ENCODE peak calls at places on chromosomes 2 and 18, in nine cellular contexts. M, R, X, S, J, I, W, N and E are unnamed samples. For H3K4me1, the result is how much of the 10 kb centered on the place peaks cover.

GRCh38 chr2:109264595-109265328 is 135.8 kb downstream of the SH3RF3 start:
- DNase-seq in M (peak), J (no peak), I (peak), N (peak), W (peak), X (no peak), S (no peak), R (peak), E (peak)

GRCh38 chr2:135637456-135638087 is 104.1 kb upstream of the UBXN4 start:
- DNase-seq in X (no peak), S (no peak), N (no peak), R (no peak), M (no peak), J (no peak), I (no peak), W (no peak), E (no peak)

GRCh38 chr2:1971124-1971523 is 226.8 kb upstream of the PXDN start:
- DNase-seq in M (no peak), N (no peak), W (no peak), I (no peak), J (no peak), X (no peak), R (no peak), S (no peak), E (no peak)

GRCh38 chr2:200415455-200415854 is 94.4 kb downstream of the KCTD18 start:
- DNase-seq in I (no peak), N (no peak), J (no peak), R (no peak), W (no peak), M (no peak), X (no peak), S (no peak), E (no peak)

GRCh38 chr2:235024191-235024611 is 72.4 kb downstream of the SH3BP4 start:
- DNase-seq in N (no peak), W (no peak), I (no peak), R (no peak), J (no peak), X (no peak), S (no peak), M (no peak), E (no peak)

GRCh38 chr2:226213717-226214116 is 585.9 kb downstream of the IRS1 start:
- DNase-seq in N (no peak), I (no peak), W (no peak), S (no peak), X (no peak), M (no peak), J (no peak), R (no peak), E (no peak)

GRCh38 chr2:128949360-128949759 is 630.7 kb upstream of the HS6ST1 start:
- DNase-seq in W (no peak), R (no peak), M (no peak), I (no peak), J (no peak), S (no peak), N (no peak), X (no peak), E (no peak)

GRCh38 chr18:57025525-57025924 is 121.4 kb upstream of the BOD1L2 start:
- DNase-seq in X (no peak), R (no peak), I (no peak), M (no peak), W (no peak), S (no peak), N (no peak), J (no peak), E (no peak)

GRCh38 chr2:37786854-37787253 is 115.4 kb upstream of the CDC42EP3 start:
- DNase-seq in R (peak), M (no peak), N (no peak), W (no peak), X (no peak), I (peak), S (no peak), J (peak), E (no peak)

GRCh38 chr2:144708641-144709040 is 188.7 kb upstream of the ZEB2 start:
- DNase-seq in X (no peak), J (no peak), R (no peak), M (no peak), S (no peak), W (no peak), N (no peak), I (no peak), E (no peak)

GRCh38 chr2:70987386-70987785 is 7.3 kb downstream of the TEX261 start:
- DNase-seq in W (peak), J (no peak), S (no peak), R (no peak), M (no peak), X (no peak), I (no peak), N (no peak), E (peak)

GRCh38 chr18:58887613-58887963 is 22.9 kb downstream of the ZNF532 start:
- DNase-seq in W (peak), R (peak), I (no peak), J (peak), X (peak), M (peak), S (peak), N (peak), E (peak)

GRCh38 chr2:232887171-232887850 is 17.2 kb downstream of the SNORC start:
- DNase-seq in J (no peak), N (no peak), R (no peak), M (no peak), X (peak), S (no peak), W (no peak), I (no peak), E (peak)

GRCh38 chr2:240199133-240199870 is 58.8 kb upstream of the OTOS start:
- DNase-seq in I (no peak), M (peak), R (no peak), N (no peak), W (peak), X (peak), S (no peak), J (no peak), E (no peak)

GRCh38 chr2:191311627-191312026 is 66.4 kb downstream of the MYO1B start:
- DNase-seq in J (no peak), S (no peak), M (no peak), R (no peak), W (no peak), I (peak), N (no peak), X (no peak), E (no peak)

GRCh38 chr18:35174093-35174731 is 66.6 kb upstream of the ZNF397 start:
- DNase-seq in N (no peak), I (no peak), S (peak), J (no peak), X (no peak), W (no peak), R (no peak), M (no peak), E (no peak)

GRCh38 chr18:46519870-46520269 is 137.2 kb downstream of the LOXHD1 start:
- DNase-seq in S (no peak), N (no peak), J (no peak), I (no peak), X (no peak), W (no peak), M (no peak), R (no peak), E (no peak)

GRCh38 chr2:148106331-148106730 is 85.4 kb downstream of the MBD5 start:
- DNase-seq in W (no peak), S (no peak), R (no peak), J (no peak), M (no peak), I (no peak), X (no peak), N (no peak), E (no peak)

GRCh38 chr18:43049021-43049420 is 66.5 kb downstream of the RIT2 start:
- DNase-seq in N (peak), J (no peak), I (no peak), W (no peak), R (no peak), M (no peak), S (no peak), X (no peak), E (no peak)

GRCh38 chr18:65468881-65469280 is 281.9 kb upstream of the CDH7 start:
- DNase-seq in S (no peak), W (no peak), J (no peak), N (no peak), I (no peak), M (no peak), R (no peak), X (no peak), E (no peak)

GRCh38 chr2:27282892-27283291 is 663 bp downstream of the TRIM54 start:
- DNase-seq in X (no peak), R (peak), J (no peak), W (no peak), M (no peak), S (no peak), I (peak), N (no peak), E (no peak)

DNA sequence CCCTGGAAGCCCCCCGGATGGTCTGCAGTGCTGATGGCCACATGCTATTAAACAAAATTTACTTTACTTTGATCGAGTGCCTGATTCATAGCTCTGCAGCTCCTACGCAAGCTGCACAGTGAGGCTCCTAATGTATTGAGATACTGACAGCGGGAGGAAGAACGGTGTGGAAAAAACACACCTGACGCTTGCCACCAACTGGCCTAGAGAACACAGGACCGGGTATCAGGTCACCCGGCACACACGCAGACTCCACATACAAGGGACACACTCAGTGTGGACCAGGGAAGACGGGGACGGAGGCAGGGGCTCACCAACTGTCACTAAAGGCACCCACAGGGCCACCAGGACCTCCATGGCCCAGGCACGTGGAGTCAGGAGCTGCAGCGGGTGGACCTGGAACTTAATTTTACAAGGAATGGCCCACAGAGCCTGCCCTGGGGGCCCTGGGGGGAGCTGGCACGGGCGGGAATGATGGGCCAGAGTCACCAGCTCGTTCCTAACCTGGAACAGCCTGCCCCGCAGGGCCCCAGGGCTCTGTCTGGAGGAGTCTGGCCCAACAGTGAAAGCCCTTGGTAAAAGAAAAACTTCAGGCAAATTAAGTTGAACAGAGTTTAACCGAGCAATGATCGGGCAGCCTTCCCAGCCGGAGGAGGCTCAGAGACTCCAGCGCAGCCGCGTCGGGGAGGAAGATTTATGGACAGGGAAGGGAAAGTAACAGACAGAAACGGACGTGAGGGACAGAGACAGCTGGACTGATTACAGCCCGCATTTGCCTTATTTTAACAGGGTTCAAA is 118.2 kb upstream of the TMEM18 start:
- DNase-seq in R (no peak), J (no peak), S (no peak), W (peak), N (no peak), M (peak), I (no peak), X (no peak), E (no peak)
- H3K4me3 ChIP-seq in R (no peak), J (no peak), S (no peak), W (no peak), N (no peak), M (no peak), I (no peak), X (no peak), E (no peak)

DNA sequence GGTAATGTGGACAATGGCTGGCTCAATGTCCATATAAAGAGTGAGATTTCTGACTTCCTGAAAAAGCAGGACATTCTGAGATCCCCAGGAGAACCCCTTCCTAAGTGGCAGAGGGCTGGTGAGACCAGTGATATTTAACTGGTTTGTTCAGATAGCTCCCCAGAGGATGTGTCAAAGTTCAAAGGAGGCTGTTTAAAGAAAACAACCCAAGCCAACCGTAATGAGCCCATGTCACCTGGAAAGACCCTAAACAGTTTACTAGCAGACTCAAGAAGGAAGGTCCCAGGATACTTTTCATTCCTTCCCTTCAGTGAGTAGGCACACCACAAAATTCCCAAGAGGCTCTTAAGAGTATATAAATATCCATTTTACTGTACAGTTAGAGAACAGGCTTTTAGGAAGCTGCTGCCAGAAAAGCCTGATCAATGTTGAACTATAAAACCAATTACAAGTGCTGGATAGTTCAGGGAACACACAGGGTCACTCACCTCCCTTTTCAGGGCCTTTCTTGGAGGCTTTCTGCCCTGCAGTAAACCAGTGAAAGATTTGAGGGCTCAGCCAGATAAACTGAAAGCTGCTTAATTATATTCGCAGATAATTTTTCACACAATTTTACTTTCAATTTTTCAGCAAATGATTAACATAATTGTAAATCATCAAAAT is 293.5 kb downstream of the ASXL3 start:
- DNase-seq in J (no peak), M (no peak), X (no peak), N (no peak), W (no peak), R (no peak), I (no peak), S (no peak), E (no peak)
- H3K4me1 ChIP-seq in J (under half), M (under half), X (under half), N (under half), W (under half), R (under half), I (under half), S (under half), E (under half)

GRCh38 chr18:31942301-31942998 is 478 bp downstream of the TRAPPC8 start:
- DNase-seq in R (peak), M (no peak), J (peak), S (no peak), I (no peak), W (peak), N (no peak), X (no peak), E (peak)
- TF ChIP-seq POLR2A in R (no peak), M (no peak), J (no peak), S (peak), I (no peak), W (no peak), N (no peak), X (no peak), E (no peak)

GRCh38 chr2:64626963-64627760 is 26.6 kb downstream of the SERTAD2 start:
- DNase-seq in J (no peak), W (no peak), X (no peak), S (no peak), M (no peak), I (no peak), N (no peak), R (peak), E (peak)
- H3K4me3 ChIP-seq in J (no peak), W (no peak), X (no peak), S (no peak), M (no peak), I (no peak), N (no peak), R (no peak), E (no peak)

GRCh38 chr2:65370387-65371093 is 61.9 kb downstream of the SPRED2 start:
- DNase-seq in J (no peak), R (no peak), X (no peak), S (peak), M (no peak), W (no peak), N (peak), I (peak), E (no peak)

GRCh38 chr2:65369980-65370379 is 62.4 kb downstream of the SPRED2 start:
- DNase-seq in R (no peak), J (no peak), I (no peak), M (no peak), S (no peak), W (no peak), X (no peak), N (no peak), E (no peak)

GRCh38 chr2:65371094-65371474 is 61.3 kb downstream of the SPRED2 start:
- DNase-seq in I (no peak), W (no peak), M (no peak), R (no peak), S (no peak), X (no peak), J (no peak), N (no peak), E (no peak)

GRCh38 chr2:65368464-65368863 is 63.9 kb downstream of the SPRED2 start:
- DNase-seq in J (no peak), X (no peak), R (no peak), M (no peak), W (no peak), I (no peak), S (no peak), N (no peak), E (no peak)

DNA sequence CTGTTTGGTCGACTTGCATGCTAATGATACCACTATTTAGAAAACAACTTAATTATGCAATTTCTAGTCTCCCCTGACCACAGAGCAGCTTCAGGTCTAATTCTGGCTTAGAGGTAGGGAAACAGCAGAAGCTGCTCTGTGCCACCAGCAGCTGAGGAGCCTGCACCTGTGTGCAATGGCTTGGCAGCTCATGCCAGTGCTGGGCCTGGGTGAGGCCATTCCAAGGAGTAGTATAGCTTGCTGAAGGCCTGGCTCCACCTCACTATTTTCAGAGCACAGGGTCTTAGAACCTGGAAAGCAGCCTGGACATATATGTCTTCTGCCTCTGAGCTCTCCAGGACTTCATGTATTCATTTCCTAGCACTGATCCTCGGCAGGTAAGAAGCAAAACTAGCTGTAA is 62.8 kb downstream of the SPRED2 start:
- DNase-seq in X (no peak), W (no peak), M (no peak), R (no peak), S (no peak), J (no peak), I (no peak), N (no peak), E (no peak)
- H3K4me1 ChIP-seq in X (half or more), W (under half), M (under half), R (under half), S (under half), J (under half), I (half or more), N (half or more), E (under half)

GRCh38 chr2:3470856-3471737 is 48.2 kb downstream of the ADI1 start:
- DNase-seq in R (no peak), N (no peak), X (no peak), S (no peak), W (no peak), I (no peak), M (no peak), J (no peak), E (no peak)

GRCh38 chr2:3469486-3469885 is 49.8 kb downstream of the ADI1 start:
- DNase-seq in S (no peak), J (no peak), M (peak), I (no peak), W (no peak), N (no peak), R (no peak), X (no peak), E (no peak)

GRCh38 chr2:3468296-3468988 is 50.9 kb downstream of the ADI1 start:
- DNase-seq in X (no peak), I (no peak), W (no peak), J (no peak), R (no peak), S (no peak), M (peak), N (no peak), E (no peak)

GRCh38 chr2:3472296-3472695 is 47.0 kb downstream of the ADI1 start:
- DNase-seq in I (no peak), R (no peak), W (no peak), M (no peak), S (no peak), N (no peak), X (no peak), J (no peak), E (no peak)

DNA sequence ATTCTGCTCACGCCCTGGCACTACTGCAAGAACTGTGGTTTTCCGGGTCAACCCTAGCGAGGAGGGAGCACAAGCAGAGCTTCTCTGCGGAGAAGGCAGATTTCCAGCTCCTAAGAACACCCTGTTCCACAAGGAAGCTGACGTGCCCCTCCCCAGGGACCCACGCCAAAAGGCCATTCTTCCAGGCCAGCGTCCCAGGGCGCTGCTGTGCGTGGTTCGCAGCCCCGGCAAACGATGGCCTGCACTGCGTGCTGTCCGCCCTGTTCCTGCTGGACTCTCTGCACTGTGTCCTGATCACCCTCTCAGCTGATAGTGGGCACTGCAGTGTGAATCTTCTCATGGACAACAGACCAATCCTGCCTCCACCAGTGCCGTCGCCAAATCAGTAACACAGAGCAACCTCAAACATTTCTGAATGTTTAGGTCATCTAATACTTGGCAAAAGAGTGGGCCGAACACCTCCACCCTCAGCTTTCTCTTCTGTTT is 49.1 kb downstream of the ADI1 start:
- DNase-seq in X (peak), W (peak), S (no peak), I (no peak), J (no peak), N (peak), M (peak), R (no peak), E (no peak)
- TF ChIP-seq POLR2A in X (no peak), W (peak), S (no peak), I (no peak), J (no peak), N (peak), M (no peak), R (no peak), E (no peak)

DNA sequence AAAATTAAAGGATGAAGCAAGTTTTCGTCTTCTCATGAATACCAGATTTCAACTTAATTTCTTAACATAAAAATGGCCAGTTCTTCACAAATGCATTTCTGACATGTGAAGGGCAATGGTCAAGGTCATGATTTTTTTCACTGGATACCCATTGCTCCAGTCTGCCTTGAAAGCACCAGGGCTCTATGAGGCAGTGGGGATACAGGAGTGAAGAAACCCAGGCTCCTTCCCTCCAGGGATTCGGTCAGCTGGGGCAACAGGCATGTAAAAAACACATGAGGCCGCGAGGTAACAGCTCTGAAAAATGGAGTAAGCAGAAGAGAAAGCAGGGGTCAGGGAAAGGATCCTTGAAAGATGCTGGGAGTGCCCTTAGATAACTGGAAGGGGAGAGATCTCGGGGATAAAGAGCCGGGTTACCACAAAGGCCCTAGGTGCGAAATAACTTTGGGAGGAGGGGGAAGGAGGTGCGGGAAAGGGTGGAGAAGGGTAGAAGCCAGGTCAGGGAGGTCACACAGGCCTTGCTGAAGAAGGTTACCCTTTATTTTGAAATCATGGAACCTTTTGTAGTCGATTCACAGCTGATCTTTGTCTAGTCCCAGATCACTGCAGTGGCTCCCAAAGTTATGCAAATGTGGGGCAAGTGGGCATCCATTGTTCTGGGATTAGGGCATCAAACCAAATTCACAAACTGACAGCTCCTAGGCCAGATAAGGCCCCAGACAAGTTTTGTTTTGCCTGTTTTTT is 5.2 kb upstream of the SPRED2 start:
- DNase-seq in I (no peak), N (peak), M (no peak), X (no peak), S (no peak), J (no peak), W (peak), R (no peak), E (no peak)
- H3K4me3 ChIP-seq in I (peak), N (peak), M (peak), X (no peak), S (no peak), J (no peak), W (no peak), R (no peak), E (no peak)